ENCODE peak calls at places on chromosomes 4 and X, in four cellular contexts. F is fibroblast of lung, H is IMR-90, W is K562. P is an unnamed sample.

GRCh38 chr4:30996841-30997240 is 276.7 kb downstream of the PCDH7 start:
- DNase-seq in F (no peak), H (no peak), W (no peak), P (no peak)

GRCh38 chrX:104098151-104098808 is 14.0 kb upstream of the ZCCHC18 start:
- DNase-seq in W (peak), H (peak), F (peak), P (peak)

GRCh38 chr4:26105815-26106699 is 192.0 kb downstream of the SMIM20 start:
- DNase-seq in F (peak), W (peak), H (peak), P (peak)

GRCh38 chr4:23938796-23939195 is 48.9 kb upstream of the PPARGC1A start:
- DNase-seq in H (no peak), F (no peak), W (no peak), P (no peak)

GRCh38 chr4:125283702-125284279 is 31.0 kb upstream of the FAT4 start:
- DNase-seq in W (peak), F (peak), H (peak), P (peak)

GRCh38 chr4:122827899-122828601 is 1.4 kb downstream of the FGF2 start:
- DNase-seq in W (peak), F (peak), H (peak), P (peak)

GRCh38 chrX:139751053-139751452 is 43.1 kb upstream of the MCF2 start:
- DNase-seq in W (no peak), H (no peak), F (no peak), P (no peak)

GRCh38 chrX:47556045-47556623 is 4.9 kb upstream of the ARAF start:
- DNase-seq in F (peak), H (peak), W (peak), P (peak)

GRCh38 chr4:74098628-74098995 is 383 bp downstream of the CXCL2 start:
- DNase-seq in H (no peak), W (peak), F (no peak), P (no peak)

GRCh38 chr4:128924951-128925350 is 115.5 kb downstream of the JADE1 start:
- DNase-seq in F (peak), W (no peak), H (peak), P (no peak)

GRCh38 chr4:3045500-3045850 is 28.9 kb downstream of the HTT-AS start:
- DNase-seq in F (peak), W (peak), H (peak), P (no peak)

GRCh38 chr4:122450847-122451246 is 5.7 kb downstream of the IL2 start:
- DNase-seq in H (peak), W (peak), F (no peak), P (peak)

GRCh38 chrX:78199851-78200250 is 60.4 kb upstream of the TAF9B start:
- DNase-seq in F (no peak), W (peak), H (peak), P (peak)

GRCh38 chrX:12929701-12930100 is 23.3 kb downstream of the TLR8 start:
- DNase-seq in W (no peak), F (peak), H (peak), P (no peak)

GRCh38 chrX:134501942-134502341 is 42.0 kb downstream of the HPRT1 start:
- DNase-seq in H (peak), W (no peak), F (no peak), P (no peak)

GRCh38 chr4:37717575-37717974 is 31.4 kb upstream of the RELL1 start:
- DNase-seq in H (peak), F (peak), W (no peak), P (peak)

GRCh38 chrX:41406211-41406610 is 40.9 kb upstream of the NYX start:
- DNase-seq in F (peak), W (no peak), H (peak), P (no peak)

GRCh38 chr4:144782345-144782744 is 136.4 kb downstream of the HHIP start:
- DNase-seq in F (peak), H (no peak), W (no peak), P (no peak)

GRCh38 chrX:34381241-34381640 is 249.1 kb upstream of the FAM47A start:
- DNase-seq in H (no peak), F (no peak), W (no peak), P (peak)

GRCh38 chr4:188839704-188840103 is 700.5 kb downstream of the TRIML1 start:
- DNase-seq in W (no peak), F (no peak), H (peak), P (peak)

GRCh38 chrX:155966876-155967275 is 30.6 kb upstream of the IL9R start:
- DNase-seq in W (peak), H (no peak), F (no peak), P (peak)

GRCh38 chr4:78644744-78645330 is 93.3 kb downstream of the ANXA3 start:
- DNase-seq in W (peak), H (peak), F (peak), P (peak)

GRCh38 chr4:2252530-2252924 is 9.4 kb downstream of the MXD4 start:
- DNase-seq in W (no peak), H (no peak), F (no peak), P (no peak)

GRCh38 chr4:25551608-25552007 is 104.0 kb upstream of the SLC34A2 start:
- DNase-seq in W (no peak), H (no peak), F (no peak), P (no peak)

GRCh38 chr4:168631241-168632151 is 134.6 kb downstream of the PALLD start:
- DNase-seq in W (no peak), F (peak), H (peak), P (peak)

GRCh38 chrX:151701071-151701470 is 5.8 kb downstream of the PRRG3 start:
- DNase-seq in F (no peak), W (no peak), H (no peak), P (no peak)

GRCh38 chrX:85243761-85244410 is at the start of the genes SATL1 and ZNF711:
- DNase-seq in H (peak), F (peak), W (peak), P (peak)

GRCh38 chr4:148061795-148062194 is 329.9 kb downstream of the ARHGAP10 start:
- DNase-seq in F (no peak), W (no peak), H (no peak), P (no peak)

GRCh38 chr4:176001171-176002006 is 64.3 kb upstream of the WDR17 start:
- DNase-seq in W (no peak), H (peak), F (peak), P (peak)

DNA sequence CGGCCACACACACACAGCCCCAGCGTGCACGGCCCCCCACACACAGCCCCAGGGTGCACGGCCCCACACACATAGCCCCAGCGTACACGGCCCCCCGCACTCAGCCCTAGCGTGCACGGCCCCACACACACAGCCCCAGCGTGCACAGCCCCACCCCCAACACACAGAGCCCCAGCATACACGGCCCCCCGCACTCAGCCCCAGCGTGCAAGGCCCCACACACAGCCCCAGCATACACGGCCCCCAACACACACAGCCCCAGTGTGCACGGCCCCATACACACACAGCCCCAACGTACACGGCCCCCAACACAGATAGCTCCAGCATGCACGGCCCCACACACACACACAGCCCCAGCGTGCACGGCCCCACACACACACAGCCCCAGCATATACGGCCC is 17.6 kb downstream of the GAK start:
- DNase-seq in F (no peak), W (no peak), H (no peak), P (no peak)
- H3K9ac ChIP-seq in F (no peak), W (no peak), H (no peak), P (no peak)

GRCh38 chr4:10808591-10808990 is 124.0 kb upstream of the CLNK start:
- DNase-seq in F (peak), W (no peak), H (peak), P (peak)
- H3K9ac ChIP-seq in F (no peak), W (no peak), H (no peak), P (no peak)

GRCh38 chr4:81688085-81688484 is 216.4 kb upstream of the RASGEF1B start:
- DNase-seq in H (no peak), F (no peak), W (no peak), P (no peak)
- H3K9ac ChIP-seq in H (no peak), F (no peak), W (no peak), P (no peak)

GRCh38 chr4:27807207-27807606 is 946.6 kb downstream of the STIM2 start:
- DNase-seq in H (peak), F (peak), W (no peak), P (peak)

DNA sequence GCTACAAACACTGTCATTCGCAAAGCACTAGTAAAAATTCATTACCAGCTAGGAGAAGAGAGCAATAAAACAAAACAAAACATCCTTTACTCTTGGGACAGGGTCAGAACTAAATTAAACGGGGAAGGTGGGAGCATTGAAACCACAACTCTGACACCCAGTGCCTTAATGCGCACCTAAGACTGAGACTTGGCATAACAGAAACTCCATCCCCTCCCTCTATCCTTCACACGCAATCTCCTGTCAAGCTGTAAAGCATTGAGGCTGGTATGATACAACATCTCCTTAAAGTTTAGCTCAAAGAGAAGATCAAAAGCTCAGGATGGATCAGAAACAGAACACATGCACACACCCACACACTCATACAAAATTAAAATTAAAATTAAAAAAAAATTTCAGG is 951.3 kb downstream of the STIM2 start:
- DNase-seq in H (no peak), W (no peak), F (no peak), P (no peak)
- H3K9ac ChIP-seq in H (no peak), W (no peak), F (no peak), P (no peak)

GRCh38 chrX:142201113-142201512 is 4.0 kb downstream of the MAGEC2 start:
- DNase-seq in F (no peak), W (no peak), H (no peak), P (no peak)
- H3K9ac ChIP-seq in F (no peak), W (no peak), H (no peak), P (no peak)

DNA sequence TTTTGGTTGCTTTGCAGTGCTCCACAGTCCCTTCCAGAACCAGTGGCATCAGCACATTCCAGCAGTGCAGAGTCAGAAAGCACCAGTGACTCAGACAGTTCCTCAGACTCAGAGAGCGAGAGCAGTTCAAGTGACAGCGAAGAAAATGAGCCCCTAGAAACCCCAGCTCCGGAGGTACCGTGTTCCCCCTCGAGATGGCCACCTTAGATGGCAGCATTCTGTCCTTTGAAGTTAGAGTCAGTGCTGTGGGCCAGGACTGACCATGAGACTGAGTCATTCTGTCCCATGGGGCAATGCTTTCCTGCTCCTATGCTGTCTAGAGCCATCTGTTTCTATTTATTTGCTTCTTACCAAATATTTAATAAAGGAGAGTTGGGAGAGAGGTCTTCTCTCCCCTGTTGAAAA is 112.3 kb downstream of the KLHL8 start:
- DNase-seq in F (peak), W (no peak), H (peak), P (peak)
- H3K9ac ChIP-seq in F (peak), W (no peak), H (no peak), P (peak)

DNA sequence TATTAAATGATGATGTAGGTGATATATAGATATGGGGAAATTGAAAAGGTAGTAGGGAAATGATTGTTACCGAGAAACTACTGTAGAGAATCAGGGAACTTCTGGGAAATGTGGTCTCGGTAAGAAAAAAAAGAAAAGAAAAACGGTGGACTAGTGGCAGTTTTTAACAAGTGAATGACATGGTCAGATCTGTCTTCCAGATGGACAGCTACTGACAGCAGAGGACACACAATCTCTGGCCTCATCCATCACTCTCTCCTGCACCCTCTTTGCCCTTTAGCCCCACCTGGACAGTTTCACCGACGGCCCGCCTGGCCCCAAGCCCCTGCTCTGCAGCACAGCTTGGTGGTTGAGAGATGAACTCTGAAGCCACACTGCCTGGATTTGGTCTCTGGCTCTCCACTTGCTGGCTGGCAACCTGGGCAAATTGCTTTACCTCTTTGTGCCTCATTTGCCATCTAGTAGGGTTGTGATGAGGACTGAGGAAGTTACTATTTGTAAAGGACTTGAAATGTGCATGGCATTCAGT is 23.4 kb downstream of the RBM47 start:
- DNase-seq in H (no peak), W (no peak), F (no peak), P (no peak)
- H3K9ac ChIP-seq in H (no peak), W (no peak), F (no peak), P (no peak)

GRCh38 chr4:152704788-152705187 is 25.0 kb upstream of the TMEM154 start:
- DNase-seq in W (no peak), F (no peak), H (no peak), P (no peak)
- H3K9ac ChIP-seq in W (no peak), F (no peak), H (no peak), P (no peak)

DNA sequence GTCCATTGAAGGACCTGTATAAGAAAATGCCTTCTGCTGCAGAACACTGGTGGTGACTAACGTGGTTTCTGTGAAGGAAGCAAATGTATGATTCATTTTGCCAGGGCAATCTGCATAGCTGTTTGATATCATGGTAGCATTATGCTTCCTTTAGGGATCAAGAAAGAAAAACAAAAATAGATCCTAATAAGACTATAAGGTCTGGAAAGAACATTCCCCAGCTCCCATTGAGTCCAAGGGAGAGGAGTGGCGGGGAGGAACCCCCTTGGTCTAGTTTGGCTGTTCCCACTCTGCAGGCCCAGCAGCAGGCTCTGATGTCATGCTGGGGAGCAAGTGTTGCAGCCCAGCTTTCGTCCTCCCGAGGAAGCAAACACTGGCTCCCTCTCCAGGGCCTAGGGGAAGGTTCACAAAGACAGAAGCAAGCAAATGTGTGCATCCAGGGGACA is 154.5 kb upstream of the GALNT7 start:
- DNase-seq in H (peak), F (peak), W (peak), P (peak)
- H3K9ac ChIP-seq in H (no peak), F (no peak), W (no peak), P (peak)

P was measured in adipocyte.